ENCODE peak calls at places on chromosomes 4 and X, in ten cellular contexts. T, M, K, U, Y, G, L, F, E and X are unnamed samples.

GRCh38 chrX:110421499-110422455 is 63.1 kb downstream of the RTL9 start:
- DNase-seq in T (peak), M (no peak), K (no peak), U (no peak), Y (no peak), G (no peak), L (no peak), F (no peak), E (peak), X (no peak)

GRCh38 chrX:100512471-100512870 is 72.3 kb upstream of the TNMD start:
- DNase-seq in T (no peak), M (peak), K (no peak), U (peak), Y (no peak), G (no peak), L (peak), F (no peak), E (no peak), X (no peak)

GRCh38 chrX:107675823-107676555 is 47.7 kb downstream of the PRPS1 start:
- DNase-seq in T (peak), M (peak), K (peak), U (no peak), Y (no peak), G (no peak), L (no peak), F (no peak), E (no peak), X (no peak)

GRCh38 chr4:141660880-141661279 is 24.5 kb downstream of the IL15 start:
- DNase-seq in T (no peak), M (no peak), K (no peak), U (no peak), Y (no peak), G (no peak), L (no peak), F (no peak), E (no peak), X (no peak)

GRCh38 chr4:93897559-93897958 is 69.0 kb downstream of the ATOH1 start:
- DNase-seq in T (no peak), M (no peak), K (no peak), U (peak), Y (no peak), G (no peak), L (peak), F (no peak), E (no peak), X (no peak)

GRCh38 chr4:128863314-128864075 is 54.0 kb downstream of the JADE1 start:
- DNase-seq in T (peak), M (peak), K (peak), U (peak), Y (peak), G (peak), L (peak), F (peak), E (peak), X (peak)

GRCh38 chrX:1462596-1463251 is 10.0 kb upstream of the ASMTL start:
- DNase-seq in T (peak), M (peak), K (peak), U (no peak), Y (peak), G (peak), L (no peak), F (peak), E (no peak), X (peak)

GRCh38 chr4:38145033-38145673 is 185.0 kb downstream of the PTTG2 start:
- DNase-seq in T (no peak), M (no peak), K (no peak), U (no peak), Y (no peak), G (no peak), L (no peak), F (no peak), E (no peak), X (no peak)

GRCh38 chr4:15894393-15894792 is 44.1 kb downstream of the FGFBP1 start:
- DNase-seq in T (no peak), M (no peak), K (no peak), U (no peak), Y (no peak), G (no peak), L (no peak), F (no peak), E (no peak), X (no peak)

GRCh38 chr4:167023359-167023925 is 210.9 kb downstream of the SPOCK3 start:
- DNase-seq in T (no peak), M (no peak), K (no peak), U (no peak), Y (no peak), G (no peak), L (no peak), F (no peak), E (no peak), X (no peak)

GRCh38 chr4:14184265-14184664 is 556.7 kb upstream of the BOD1L1 start:
- DNase-seq in T (no peak), M (no peak), K (peak), U (no peak), Y (peak), G (no peak), L (no peak), F (peak), E (no peak), X (no peak)

GRCh38 chr4:97585274-97585673 is 558.0 kb downstream of the STPG2 start:
- DNase-seq in T (no peak), M (no peak), K (no peak), U (no peak), Y (no peak), G (no peak), L (no peak), F (no peak), E (no peak), X (no peak)

GRCh38 chr4:56570041-56570440 is 64.5 kb downstream of the ARL9 start:
- DNase-seq in T (no peak), M (no peak), K (no peak), U (no peak), Y (no peak), G (no peak), L (no peak), F (no peak), E (no peak), X (no peak)

GRCh38 chrX:69306063-69306404 is 140.8 kb upstream of the PJA1 start:
- DNase-seq in T (no peak), M (no peak), K (no peak), U (no peak), Y (no peak), G (no peak), L (no peak), F (no peak), E (no peak), X (no peak)

GRCh38 chr4:6087669-6088068 is 69.4 kb upstream of the C4orf50 start:
- DNase-seq in T (no peak), M (no peak), K (peak), U (peak), Y (no peak), G (peak), L (peak), F (peak), E (peak), X (no peak)

GRCh38 chr4:125515016-125515415 is 200.3 kb downstream of the FAT4 start:
- DNase-seq in T (no peak), M (no peak), K (no peak), U (no peak), Y (no peak), G (no peak), L (no peak), F (no peak), E (no peak), X (no peak)

GRCh38 chrX:119981286-119982070 is 37.9 kb upstream of the NKAP start:
- DNase-seq in T (no peak), M (no peak), K (no peak), U (no peak), Y (no peak), G (peak), L (peak), F (peak), E (peak), X (no peak)

GRCh38 chr4:39658756-39659155 is 20.1 kb upstream of the SMIM14 start:
- DNase-seq in T (no peak), M (no peak), K (no peak), U (no peak), Y (no peak), G (no peak), L (no peak), F (no peak), E (no peak), X (no peak)

GRCh38 chrX:38156838-38157237 is 63.8 kb downstream of the SRPX start:
- DNase-seq in T (no peak), M (no peak), K (no peak), U (no peak), Y (no peak), G (no peak), L (no peak), F (no peak), E (no peak), X (no peak)

GRCh38 chr4:8940792-8941491 is 69.3 kb upstream of the HMX1 start:
- DNase-seq in T (no peak), M (no peak), K (no peak), U (no peak), Y (no peak), G (peak), L (no peak), F (no peak), E (peak), X (no peak)

DNA sequence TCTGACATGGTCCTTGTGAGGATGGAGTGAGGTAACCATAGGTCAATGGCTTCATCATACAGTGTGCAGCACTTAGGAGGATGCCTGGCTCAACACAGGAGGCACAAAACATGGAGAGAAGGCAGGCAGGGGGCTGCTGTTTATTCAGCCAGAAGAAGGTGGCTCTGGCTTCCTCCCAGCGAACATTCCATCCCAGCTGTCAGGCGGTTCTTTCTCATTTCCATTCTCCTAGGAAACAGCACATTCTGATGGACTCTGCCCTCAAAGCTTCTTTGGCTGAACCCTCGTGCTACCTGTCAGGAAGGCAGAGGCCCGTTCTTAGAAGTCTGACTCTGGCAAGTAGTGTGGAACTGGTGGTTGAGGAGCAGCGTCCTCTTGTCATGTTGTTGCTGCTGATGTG is 18.6 kb downstream of the STK32B start:
- DNase-seq in T (no peak), M (no peak), K (no peak), U (no peak), Y (no peak), G (no peak), L (no peak), F (no peak), E (no peak), X (no peak)
- H3K27ac ChIP-seq in T (no peak), M (no peak), K (no peak), U (no peak), Y (no peak), G (no peak), L (no peak), F (no peak), E (no peak), X (no peak)

GRCh38 chr4:174658246-174658645 is 136.0 kb upstream of the HPGD start:
- DNase-seq in T (no peak), M (no peak), K (no peak), U (no peak), Y (no peak), G (no peak), L (no peak), F (no peak), E (no peak), X (no peak)
- H3K4me3 ChIP-seq in T (no peak), M (no peak), K (no peak), U (no peak), Y (no peak), G (no peak), L (no peak), F (no peak), E (no peak), X (no peak)

DNA sequence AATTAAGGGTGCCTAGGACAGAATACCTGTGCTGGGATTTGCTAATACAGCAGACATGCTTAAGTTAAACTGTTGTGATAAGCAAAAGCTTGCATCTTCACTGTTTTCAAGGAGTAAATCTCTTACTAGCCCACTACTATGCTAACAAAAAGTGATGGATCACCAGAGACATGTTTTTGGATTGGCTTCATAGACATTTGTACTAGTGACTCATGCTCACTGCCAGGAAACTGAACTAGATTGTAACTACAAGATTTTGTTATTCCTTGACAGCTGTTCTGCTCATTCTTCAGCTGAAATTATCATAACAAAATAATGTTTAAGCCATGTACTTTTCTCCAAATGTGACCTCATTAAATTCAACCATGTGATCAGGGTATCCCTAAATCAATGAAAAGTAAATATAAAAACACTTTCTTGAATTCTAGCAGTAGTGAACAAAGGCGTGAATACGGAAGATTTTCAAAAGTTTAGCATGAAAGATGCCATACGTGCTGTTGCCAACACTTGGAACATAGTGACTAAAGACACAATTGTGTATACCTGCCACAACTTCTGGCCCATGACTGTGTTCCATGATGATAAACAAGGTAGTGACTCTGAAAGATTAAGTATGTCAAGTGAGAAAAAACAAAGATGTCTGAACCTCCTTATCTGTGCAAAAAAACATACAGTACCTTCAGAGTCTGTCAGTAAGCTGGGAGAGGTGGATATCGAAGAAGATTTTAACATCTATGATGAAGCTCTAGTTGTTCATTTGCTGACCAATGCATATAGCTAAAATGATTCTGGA is 154.0 kb downstream of the BTC start:
- DNase-seq in T (no peak), M (no peak), K (no peak), U (no peak), Y (no peak), G (no peak), L (no peak), F (no peak), E (no peak), X (no peak)
- H3K27ac ChIP-seq in T (no peak), M (no peak), K (no peak), U (peak), Y (no peak), G (no peak), L (peak), F (no peak), E (no peak), X (no peak)

GRCh38 chr4:133145758-133146157 is 3.3 kb upstream of the PCDH10 start:
- DNase-seq in T (no peak), M (no peak), K (no peak), U (no peak), Y (no peak), G (no peak), L (no peak), F (no peak), E (no peak), X (no peak)

GRCh38 chr4:133146574-133147198 is 2.4 kb upstream of the PCDH10 start:
- DNase-seq in T (no peak), M (no peak), K (peak), U (no peak), Y (peak), G (peak), L (no peak), F (peak), E (peak), X (no peak)

GRCh38 chr4:133146192-133146573 is 2.9 kb upstream of the PCDH10 start:
- DNase-seq in T (no peak), M (no peak), K (no peak), U (no peak), Y (no peak), G (no peak), L (no peak), F (no peak), E (no peak), X (no peak)

GRCh38 chr4:133143775-133144430 is 5.2 kb upstream of the PCDH10 start:
- DNase-seq in T (no peak), M (no peak), K (no peak), U (no peak), Y (no peak), G (no peak), L (no peak), F (no peak), E (no peak), X (no peak)

DNA sequence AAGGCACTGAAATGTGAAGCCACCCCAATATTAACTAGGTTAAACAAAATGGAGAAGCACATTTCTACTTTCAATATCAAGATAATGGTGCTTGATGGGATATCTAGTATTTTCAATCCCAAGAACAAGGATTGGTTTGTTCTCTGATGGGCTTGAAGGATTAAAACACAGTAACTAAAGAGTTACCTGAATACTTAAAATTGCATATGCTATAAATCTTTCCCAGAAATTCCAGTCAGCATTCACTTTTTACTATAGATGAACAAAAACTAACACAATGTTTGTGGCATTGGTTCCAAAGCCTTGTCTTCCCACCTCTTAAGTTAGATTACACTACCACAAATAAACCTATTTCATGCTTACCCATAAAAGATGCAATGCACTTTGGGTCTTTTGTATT is 3.9 kb upstream of the PCDH10 start:
- DNase-seq in T (no peak), M (no peak), K (no peak), U (no peak), Y (no peak), G (no peak), L (no peak), F (no peak), E (no peak), X (no peak)
- H3K4me3 ChIP-seq in T (no peak), M (no peak), K (no peak), U (no peak), Y (no peak), G (no peak), L (no peak), F (no peak), E (no peak), X (no peak)